ENCODE peak calls at places on chromosomes 6 and 20, in ten cellular contexts. S is NCI-H1105 treated with DMSO at 0.1 percent for 48 hours; G is HTR-8/SVneo; M is hypothalamus; P is NCI-H2081; C is activated CD8-positive, alpha-beta memory T cell treated with anti-CD3 and anti-CD28 coated beads for 4 hours; I is AG04450; V is T-helper 22 cell; O is NCI-H2107; X is uterus. K is an unnamed sample.

GRCh38 chr6:142026471-142026870 is 106.3 kb upstream of the GJE1 start:
- DNase-seq in S (no peak), G (no peak), M (no peak), P (no peak), C (no peak), I (no peak), V (no peak), O (no peak), X (no peak), K (no peak)

GRCh38 chr20:58988565-58988882 is 7.5 kb downstream of the NELFCD start:
- DNase-seq in S (no peak), G (no peak), M (no peak), P (no peak), C (no peak), I (no peak), V (no peak), O (no peak), X (no peak), K (no peak)

GRCh38 chr6:44470746-44471145 is 83.2 kb downstream of the CDC5L start:
- DNase-seq in S (no peak), G (no peak), M (no peak), P (no peak), C (no peak), I (no peak), V (no peak), O (no peak), X (no peak), K (no peak)

GRCh38 chr20:51350941-51351631 is 191.4 kb downstream of the NFATC2 start:
- DNase-seq in S (no peak), G (no peak), M (no peak), P (no peak), C (no peak), I (peak; percentile 63), V (no peak), O (no peak), X (no peak), K (no peak)

GRCh38 chr20:35293303-35294292 is 1.4 kb upstream of the FAM83C start:
- DNase-seq in S (no peak), G (no peak), M (no peak), P (no peak), C (no peak), I (no peak), V (no peak), O (no peak), X (no peak), K (no peak)

GRCh38 chr6:44268095-44268628 is 2.1 kb upstream of the TMEM151B start:
- DNase-seq in S (peak; percentile 83), G (peak; percentile 75), M (peak; percentile 41), P (peak; percentile 64), C (no peak), I (no peak), V (no peak), O (no peak), X (no peak), K (no peak)

GRCh38 chr6:116783852-116784251 is 18.3 kb upstream of the FAM162B start:
- DNase-seq in S (no peak), G (no peak), M (no peak), P (no peak), C (no peak), I (no peak), V (no peak), O (no peak), X (no peak), K (no peak)

GRCh38 chr20:40547492-40548129 is 141.4 kb downstream of the MAFB start:
- DNase-seq in S (no peak), G (no peak), M (no peak), P (no peak), C (no peak), I (no peak), V (no peak), O (no peak), X (no peak), K (no peak)

GRCh38 chr6:87126501-87126900 is 28.9 kb upstream of the ZNF292 start:
- DNase-seq in S (no peak), G (no peak), M (no peak), P (no peak), C (no peak), I (no peak), V (no peak), O (no peak), X (no peak), K (no peak)